ENCODE peak calls at places on chromosome 6, in four cellular contexts. One of them, this sample, is unnamed.

GRCh38 chr6:167907837-167908681 is 81.3 kb downstream of the AFDN start:
- DNase-seq in hepatocyte: peak; percentile 30
- DNase-seq in SK-N-SH: peak; percentile 28
- DNase-seq in IMR-90: peak; percentile 28
- DNase-seq in this sample: peak; percentile 17

GRCh38 chr6:44221291-44221960 is 2.0 kb upstream of the SLC29A1 start:
- DNase-seq in IMR-90: peak; percentile 62
- DNase-seq in hepatocyte: peak; percentile 88
- DNase-seq in SK-N-SH: peak; percentile 90
- DNase-seq in this sample: peak; percentile 99

GRCh38 chr6:52109073-52109635 is 21.7 kb upstream of the PKHD1 start:
- DNase-seq in hepatocyte: no peak
- DNase-seq in IMR-90: no peak
- DNase-seq in SK-N-SH: no peak
- DNase-seq in this sample: no peak

GRCh38 chr6:140253096-140253495 is 878.6 kb upstream of the CITED2 start:
- DNase-seq in SK-N-SH: no peak
- DNase-seq in hepatocyte: no peak
- DNase-seq in IMR-90: peak; percentile 52
- DNase-seq in this sample: no peak

GRCh38 chr6:151494235-151494950 is 576 bp downstream of the CCDC170 start:
- DNase-seq in hepatocyte: peak; percentile 60
- DNase-seq in IMR-90: peak; percentile 41
- DNase-seq in SK-N-SH: peak; percentile 28
- DNase-seq in this sample: peak; percentile 72

GRCh38 chr6:150720774-150721233 is 121.1 kb downstream of the PLEKHG1 start:
- DNase-seq in hepatocyte: peak; percentile 74
- DNase-seq in SK-N-SH: no peak
- DNase-seq in IMR-90: no peak
- DNase-seq in this sample: no peak

GRCh38 chr6:15473741-15474161 is 189.1 kb downstream of the DTNBP1 start:
- DNase-seq in hepatocyte: no peak
- DNase-seq in SK-N-SH: no peak
- DNase-seq in IMR-90: peak; percentile 88
- DNase-seq in this sample: no peak

GRCh38 chr6:25279748-25280616 is 808 bp downstream of the CARMIL1 start:
- DNase-seq in SK-N-SH: peak; percentile 66
- DNase-seq in hepatocyte: peak; percentile 61
- DNase-seq in IMR-90: no peak
- DNase-seq in this sample: peak; percentile 68

GRCh38 chr6:22399693-22400092 is 102.9 kb upstream of the PRL start:
- DNase-seq in SK-N-SH: no peak
- DNase-seq in IMR-90: peak; percentile 16
- DNase-seq in hepatocyte: peak; percentile 61
- DNase-seq in this sample: peak; percentile 38

GRCh38 chr6:37177083-37177949 is 7.4 kb downstream of the PIM1 start:
- DNase-seq in hepatocyte: no peak
- DNase-seq in SK-N-SH: no peak
- DNase-seq in IMR-90: no peak
- DNase-seq in this sample: peak; percentile 48

GRCh38 chr6:7125290-7125689 is 17.5 kb downstream of the RREB1 start:
- DNase-seq in IMR-90: no peak
- DNase-seq in hepatocyte: no peak
- DNase-seq in SK-N-SH: no peak
- DNase-seq in this sample: no peak

GRCh38 chr6:1552296-1552761 is 57.4 kb upstream of the FOXC1 start:
- DNase-seq in hepatocyte: no peak
- DNase-seq in SK-N-SH: no peak
- DNase-seq in IMR-90: peak; percentile 18
- DNase-seq in this sample: peak; percentile 88

GRCh38 chr6:136975089-136975715 is 53.1 kb downstream of the SLC35D3 start:
- DNase-seq in IMR-90: no peak
- DNase-seq in hepatocyte: no peak
- DNase-seq in SK-N-SH: no peak
- DNase-seq in this sample: no peak

GRCh38 chr6:165205632-165206031 is 103.8 kb downstream of the C6orf118 start:
- DNase-seq in IMR-90: no peak
- DNase-seq in hepatocyte: no peak
- DNase-seq in SK-N-SH: no peak
- DNase-seq in this sample: peak; percentile 69

GRCh38 chr6:142374965-142375733 is 73.3 kb downstream of the ADGRG6 start:
- DNase-seq in IMR-90: peak; percentile 83
- DNase-seq in hepatocyte: peak; percentile 68
- DNase-seq in SK-N-SH: no peak
- DNase-seq in this sample: peak; percentile 60

GRCh38 chr6:47098570-47098993 is 56.5 kb upstream of the ADGRF1 start:
- DNase-seq in IMR-90: peak; percentile 45
- DNase-seq in hepatocyte: peak; percentile 73
- DNase-seq in SK-N-SH: no peak
- DNase-seq in this sample: no peak

GRCh38 chr6:150090328-150090727 is 21.4 kb upstream of the ULBP3 start:
- DNase-seq in SK-N-SH: no peak
- DNase-seq in IMR-90: no peak
- DNase-seq in hepatocyte: no peak
- DNase-seq in this sample: no peak

GRCh38 chr6:21479140-21479539 is 114.4 kb upstream of the SOX4 start:
- DNase-seq in SK-N-SH: peak; percentile 39
- DNase-seq in IMR-90: peak; percentile 23
- DNase-seq in hepatocyte: no peak
- DNase-seq in this sample: no peak

GRCh38 chr6:134249412-134249758 is 68.5 kb downstream of the SGK1 start:
- DNase-seq in SK-N-SH: no peak
- DNase-seq in hepatocyte: no peak
- DNase-seq in IMR-90: peak; percentile 25
- DNase-seq in this sample: no peak

GRCh38 chr6:138833819-138834539 is 38.1 kb downstream of the ECT2L start:
- DNase-seq in IMR-90: no peak
- DNase-seq in SK-N-SH: no peak
- DNase-seq in hepatocyte: no peak
- DNase-seq in this sample: no peak

GRCh38 chr6:80690611-80691090 is 584.2 kb downstream of the BCKDHB start:
- DNase-seq in SK-N-SH: no peak
- DNase-seq in IMR-90: peak; percentile 51
- DNase-seq in hepatocyte: no peak
- DNase-seq in this sample: no peak

GRCh38 chr6:106527979-106528378 is 101.3 kb downstream of the RTN4IP1 start:
- DNase-seq in IMR-90: peak; percentile 98
- DNase-seq in hepatocyte: no peak
- DNase-seq in SK-N-SH: no peak
- DNase-seq in this sample: no peak

GRCh38 chr6:141105481-141105880 is 1027.2 kb upstream of the GJE1 start:
- DNase-seq in IMR-90: peak; percentile 50
- DNase-seq in hepatocyte: no peak
- DNase-seq in SK-N-SH: no peak
- DNase-seq in this sample: no peak

GRCh38 chr6:90025418-90026089 is 131.3 kb downstream of the GJA10 start:
- DNase-seq in hepatocyte: peak; percentile 55
- DNase-seq in IMR-90: peak; percentile 97
- DNase-seq in SK-N-SH: peak; percentile 59
- DNase-seq in this sample: peak; percentile 25

DNA sequence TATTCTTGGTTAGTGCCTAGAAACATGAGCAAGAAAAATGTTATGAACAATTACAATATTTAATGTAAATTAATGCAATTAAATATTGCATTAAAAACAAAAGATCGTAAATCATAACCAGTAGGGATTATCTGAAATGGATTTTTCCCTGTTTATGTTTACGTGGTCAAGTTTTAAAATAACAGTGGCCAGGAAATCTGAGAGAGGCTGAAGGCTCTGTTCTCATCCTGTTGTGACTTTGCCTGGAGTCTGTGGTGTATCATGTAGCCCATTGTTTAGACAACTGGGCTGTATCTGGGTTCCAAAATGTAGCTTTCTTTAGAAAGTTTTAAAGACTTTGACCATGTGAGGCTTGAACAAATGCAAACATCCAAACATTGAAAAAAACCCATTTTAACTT is 2.4 kb downstream of the MYO6 start:
- DNase-seq in hepatocyte: no peak
- DNase-seq in SK-N-SH: no peak
- DNase-seq in IMR-90: peak; percentile 74
- DNase-seq in this sample: no peak
- H3K4me2 ChIP-seq in hepatocyte: peak overlapping the region; percentile 71
- H3K4me2 ChIP-seq in SK-N-SH: no peak overlapping the region
- H3K4me2 ChIP-seq in IMR-90: peak overlapping the region; percentile 9
- H3K4me2 ChIP-seq in this sample: peak overlapping the region; percentile 85

DNA sequence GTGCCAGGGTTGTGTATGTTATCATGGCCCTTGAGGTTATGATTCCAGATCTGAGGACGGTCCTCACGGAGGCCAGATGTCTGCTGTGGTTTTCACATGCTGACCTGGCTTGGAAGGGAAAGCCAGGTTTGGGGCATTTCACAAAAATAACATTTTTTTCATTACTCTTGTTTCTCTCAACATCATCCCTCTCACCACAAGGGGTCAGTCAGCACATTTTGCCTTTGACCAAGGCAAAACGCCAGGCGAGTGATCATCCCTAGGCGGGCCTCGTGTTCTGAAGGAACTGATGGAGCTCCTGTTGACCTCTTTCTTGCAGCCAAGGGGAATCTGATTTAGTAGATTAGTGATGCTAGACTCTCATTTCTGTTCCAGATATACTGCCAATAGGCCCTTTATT is 133.5 kb downstream of the TBC1D7 start:
- DNase-seq in SK-N-SH: peak; percentile 50
- DNase-seq in IMR-90: peak; percentile 65
- DNase-seq in hepatocyte: peak; percentile 71
- DNase-seq in this sample: peak; percentile 93
- TF ChIP-seq CTCF in SK-N-SH: peak; percentile 62
- TF ChIP-seq CTCF in IMR-90: peak; percentile 68
- TF ChIP-seq CTCF in hepatocyte: peak; percentile 59
- TF ChIP-seq CTCF in this sample: peak; percentile 70

DNA sequence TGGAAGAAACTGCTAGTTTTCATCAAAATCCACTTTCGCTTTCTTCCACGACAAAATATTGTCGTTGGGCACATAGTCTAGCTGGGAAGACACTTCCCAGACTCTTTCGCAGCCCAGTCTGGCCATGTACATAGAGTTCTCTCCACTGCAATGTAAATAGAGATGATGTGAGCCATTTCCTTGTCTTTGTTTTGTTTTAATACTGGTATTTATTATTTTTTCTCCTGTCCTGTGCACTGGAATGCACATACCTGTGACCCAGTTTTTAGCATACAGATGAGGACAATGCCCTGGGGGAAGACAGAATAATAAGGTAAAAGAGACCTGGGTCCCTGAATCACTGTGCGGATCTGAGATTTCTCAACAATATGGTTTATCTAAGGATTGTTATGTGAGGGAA is 149.5 kb upstream of the BMP5 start:
- DNase-seq in IMR-90: no peak
- DNase-seq in SK-N-SH: no peak
- DNase-seq in hepatocyte: no peak
- DNase-seq in this sample: no peak
- H3K4me3 ChIP-seq in IMR-90: no peak overlapping the region
- H3K4me3 ChIP-seq in SK-N-SH: no peak overlapping the region
- H3K4me3 ChIP-seq in hepatocyte: no peak overlapping the region
- H3K4me3 ChIP-seq in this sample: no peak overlapping the region

DNA sequence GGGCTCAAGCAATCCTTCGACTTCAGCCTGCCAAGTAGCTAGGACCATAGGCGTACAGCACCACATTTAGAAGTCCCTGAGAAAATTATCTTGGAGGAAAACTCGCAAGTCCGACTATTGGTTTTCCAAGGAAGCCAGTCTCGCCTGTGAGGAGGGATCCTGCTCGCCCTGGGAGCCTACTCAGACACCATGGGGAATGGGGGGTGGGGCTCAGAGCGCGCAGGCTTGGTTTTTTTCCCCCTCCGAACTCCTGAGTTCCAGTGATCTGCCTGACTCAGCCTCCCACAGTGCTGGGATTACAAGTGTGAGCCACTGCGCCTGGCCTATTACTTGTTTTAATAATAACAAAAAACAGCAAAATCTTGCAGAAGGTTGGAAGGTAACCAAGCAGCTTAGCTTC is 153.7 kb downstream of the OR2B2 start:
- DNase-seq in SK-N-SH: no peak
- DNase-seq in hepatocyte: no peak
- DNase-seq in IMR-90: no peak
- DNase-seq in this sample: no peak
- H3K4me2 ChIP-seq in SK-N-SH: no peak overlapping the region
- H3K4me2 ChIP-seq in hepatocyte: peak overlapping the region; percentile 70
- H3K4me2 ChIP-seq in IMR-90: no peak overlapping the region
- H3K4me2 ChIP-seq in this sample: no peak overlapping the region

DNA sequence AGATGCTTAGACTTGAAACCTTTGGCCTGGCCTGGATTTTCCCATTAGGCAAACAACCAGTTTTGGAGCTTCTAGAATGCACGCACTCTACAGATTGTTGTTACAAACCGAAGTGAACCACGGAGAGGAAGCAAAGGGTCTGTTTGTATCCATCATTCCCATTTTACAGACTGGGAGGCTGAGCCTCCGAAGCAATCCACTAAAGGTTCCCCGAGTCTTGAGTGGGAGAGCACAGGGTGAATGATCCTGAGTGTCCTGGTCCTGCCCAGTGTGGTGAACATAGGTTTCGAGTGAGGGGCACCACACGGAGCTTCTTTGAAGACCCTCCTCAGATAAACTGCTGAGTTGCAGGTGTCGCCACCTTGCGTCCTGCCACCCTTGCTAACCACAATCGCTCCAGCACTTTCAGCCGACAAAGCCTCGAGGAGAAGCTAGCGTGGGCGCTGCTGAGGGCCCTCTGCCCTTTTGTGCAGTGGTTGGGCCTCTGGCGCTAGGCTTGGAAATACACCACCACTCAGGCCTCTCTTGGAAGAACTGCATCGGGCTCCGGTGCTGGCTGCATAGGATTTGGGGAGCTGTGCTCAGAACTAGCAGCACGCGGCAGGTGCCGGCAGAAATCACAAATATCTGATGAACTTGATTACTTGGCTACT is 1.4 kb upstream of the PRDM13 start:
- DNase-seq in hepatocyte: no peak
- DNase-seq in SK-N-SH: no peak
- DNase-seq in IMR-90: no peak
- DNase-seq in this sample: no peak
- TF ChIP-seq CTCF in hepatocyte: no peak
- TF ChIP-seq CTCF in SK-N-SH: no peak
- TF ChIP-seq CTCF in IMR-90: no peak
- TF ChIP-seq CTCF in this sample: no peak

DNA sequence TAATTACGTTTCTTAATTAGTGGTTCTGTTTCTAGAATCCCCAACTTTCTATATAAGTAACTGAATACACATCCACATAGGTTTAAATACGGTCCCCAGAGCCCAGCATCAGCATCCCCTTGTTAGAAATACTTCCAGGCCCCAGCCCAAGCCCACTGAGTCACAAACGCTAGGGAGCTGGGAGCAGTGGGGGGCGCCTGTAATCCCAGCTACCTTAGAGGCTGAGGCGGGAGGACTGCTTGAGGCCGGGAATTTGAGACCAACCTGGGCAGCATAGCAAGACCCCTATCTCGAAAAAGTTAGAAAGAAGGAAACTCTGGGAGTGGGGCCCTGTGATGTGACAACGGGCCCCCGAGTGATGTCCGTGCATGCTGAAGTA is 1.3 kb upstream of the PPP1R3G start:
- DNase-seq in hepatocyte: no peak
- DNase-seq in SK-N-SH: no peak
- DNase-seq in IMR-90: no peak
- DNase-seq in this sample: no peak
- H3K4me3 ChIP-seq in hepatocyte: no peak overlapping the region
- H3K4me3 ChIP-seq in SK-N-SH: no peak overlapping the region
- H3K4me3 ChIP-seq in IMR-90: no peak overlapping the region
- H3K4me3 ChIP-seq in this sample: peak overlapping the region; percentile 74